ENCODE peak calls at places on chromosomes 11 and 22, in six cellular contexts. R is heart right ventricle, W is aorta, M is IMR-90, Q is hepatocyte, L is K562. T is an unnamed sample. For H3K4me1, the result is how much of the 10 kb centered on the place peaks cover.

GRCh38 chr11:118277312-118277711 is 13.2 kb upstream of the MPZL2 start:
- DNase-seq in R (no peak), Q (no peak), M (peak), W (no peak), L (no peak), T (peak)

GRCh38 chr22:35674335-35674734 is 26.1 kb downstream of the APOL6 start:
- DNase-seq in L (no peak), R (no peak), W (no peak), M (no peak), Q (no peak), T (no peak)

GRCh38 chr11:71282581-71283351 is 30.4 kb upstream of the SHANK2 start:
- DNase-seq in R (no peak), W (no peak), Q (no peak), M (no peak), L (no peak), T (no peak)

GRCh38 chr11:70849031-70849430 is 403.3 kb downstream of the SHANK2 start:
- DNase-seq in M (no peak), Q (no peak), R (no peak), W (no peak), L (no peak), T (no peak)

GRCh38 chr11:20099527-20099926 is 60.7 kb downstream of the DBX1 start:
- DNase-seq in M (no peak), W (no peak), L (no peak), Q (no peak), R (no peak), T (no peak)

GRCh38 chr11:65429069-65429681 is 6.6 kb downstream of the NEAT1 start:
- DNase-seq in M (peak), Q (peak), L (no peak), W (no peak), R (no peak), T (no peak)

GRCh38 chr11:3962406-3962840 is 107.0 kb downstream of the STIM1 start:
- DNase-seq in R (no peak), Q (no peak), L (no peak), M (peak), W (no peak), T (no peak)

GRCh38 chr11:44530413-44531115 is 34.9 kb upstream of the CD82 start:
- DNase-seq in R (no peak), M (peak), W (no peak), Q (no peak), L (peak), T (peak)

GRCh38 chr11:126407101-126407521 is 51.6 kb downstream of the ST3GAL4 start:
- DNase-seq in W (peak), M (no peak), Q (no peak), R (no peak), L (no peak), T (no peak)

GRCh38 chr11:119284344-119285157 is 32.4 kb downstream of the MCAM start:
- DNase-seq in L (no peak), R (no peak), M (peak), Q (peak), W (no peak), T (peak)

GRCh38 chr11:106424111-106424510 is 346.6 kb downstream of the AASDHPPT start:
- DNase-seq in W (no peak), L (no peak), M (peak), R (no peak), Q (peak), T (no peak)

GRCh38 chr11:102135256-102135655 is 25.0 kb downstream of the YAP1 start:
- DNase-seq in L (no peak), M (no peak), R (no peak), W (no peak), Q (no peak), T (no peak)

GRCh38 chr11:115606223-115607220 is 102.3 kb upstream of the CADM1 start:
- DNase-seq in R (peak), Q (peak), L (no peak), M (peak), W (no peak), T (peak)

GRCh38 chr11:120316880-120317688 is 8.0 kb upstream of the TLCD5 start:
- DNase-seq in Q (peak), M (peak), R (peak), W (no peak), L (no peak), T (peak)

GRCh38 chr22:24432059-24432853 is 4.9 kb downstream of the ADORA2A start:
- DNase-seq in Q (peak), M (peak), W (peak), R (peak), L (peak), T (peak)

GRCh38 chr11:48095779-48096470 is 115.6 kb downstream of the PTPRJ start:
- DNase-seq in Q (no peak), R (no peak), L (no peak), W (no peak), M (no peak), T (no peak)

GRCh38 chr11:63907063-63907462 is 9.9 kb downstream of the RCOR2 start:
- DNase-seq in R (no peak), Q (no peak), L (no peak), W (no peak), M (no peak), T (no peak)

GRCh38 chr11:90218606-90219005 is 4.2 kb downstream of the CHORDC1 start:
- DNase-seq in R (peak), Q (no peak), W (no peak), M (no peak), L (no peak), T (no peak)

GRCh38 chr11:70508231-70508480 is 109.8 kb downstream of the CTTN start:
- DNase-seq in W (no peak), M (no peak), Q (no peak), R (no peak), L (no peak), T (no peak)

GRCh38 chr11:69166186-69167115 is 10.7 kb downstream of the SMIM38 start:
- DNase-seq in M (peak), L (peak), R (peak), Q (peak), W (peak), T (peak)

GRCh38 chr11:36744375-36745168 is 146.5 kb upstream of the RAG2 start:
- DNase-seq in W (peak), M (peak), R (peak), Q (peak), L (peak), T (peak)

GRCh38 chr11:23124249-23124648 is 264.0 kb upstream of the CCDC179 start:
- DNase-seq in R (no peak), Q (no peak), M (peak), W (no peak), L (no peak), T (no peak)

GRCh38 chr11:130181295-130182272 is 22.0 kb downstream of the ST14 start:
- DNase-seq in M (peak), R (peak), Q (peak), L (no peak), W (no peak), T (peak)

GRCh38 chr22:48278620-48279464 is 1516.4 kb downstream of the TBC1D22A start:
- DNase-seq in W (no peak), R (no peak), Q (no peak), L (no peak), M (no peak), T (no peak)

GRCh38 chr11:80297808-80298460 is 857.1 kb upstream of the TENM4 start:
- DNase-seq in L (no peak), Q (no peak), R (no peak), W (no peak), M (peak), T (no peak)

GRCh38 chr11:61353109-61354067 is 8.3 kb downstream of the CYB561A3 start:
- DNase-seq in M (no peak), Q (no peak), L (no peak), R (no peak), W (peak), T (no peak)

GRCh38 chr11:87352759-87353707 is 315.3 kb downstream of the TMEM135 start:
- DNase-seq in Q (peak), M (peak), W (peak), R (peak), L (peak), T (peak)

GRCh38 chr11:115716577-115717214 is 212.5 kb upstream of the CADM1 start:
- DNase-seq in R (peak), L (no peak), W (no peak), M (no peak), Q (no peak), T (no peak)

GRCh38 chr11:35207471-35208403 is 68.8 kb downstream of the CD44 start:
- DNase-seq in L (no peak), W (no peak), M (peak), Q (no peak), R (no peak), T (no peak)

GRCh38 chr11:93490996-93491618 is 52.1 kb downstream of the SMCO4 start:
- DNase-seq in M (no peak), W (no peak), Q (no peak), R (no peak), L (no peak), T (no peak)

GRCh38 chr22:27853404-27853803 is 51.8 kb upstream of the MN1 start:
- DNase-seq in M (peak), Q (no peak), R (no peak), W (no peak), L (no peak), T (no peak)

GRCh38 chr11:7583248-7583647 is 69.4 kb downstream of the PPFIBP2 start:
- DNase-seq in W (no peak), M (no peak), Q (no peak), R (no peak), L (no peak), T (no peak)

GRCh38 chr11:130246719-130247118 is 68.0 kb downstream of the ZBTB44 start:
- DNase-seq in Q (no peak), R (no peak), L (no peak), W (no peak), M (peak), T (no peak)

GRCh38 chr11:2779981-2780849 is 80.4 kb upstream of the KCNQ1OT1 start:
- DNase-seq in Q (peak), W (peak), R (peak), L (peak), M (no peak), T (peak)

GRCh38 chr11:2778630-2779498 is 79.1 kb upstream of the KCNQ1OT1 start:
- DNase-seq in L (peak), W (peak), Q (peak), M (peak), R (peak), T (peak)

GRCh38 chr11:2780850-2781412 is 81.1 kb upstream of the KCNQ1OT1 start:
- DNase-seq in W (peak), M (no peak), L (no peak), Q (no peak), R (peak), T (no peak)

GRCh38 chr11:2777871-2778629 is 78.3 kb upstream of the KCNQ1OT1 start:
- DNase-seq in M (no peak), R (peak), Q (no peak), L (peak), W (peak), T (peak)

DNA sequence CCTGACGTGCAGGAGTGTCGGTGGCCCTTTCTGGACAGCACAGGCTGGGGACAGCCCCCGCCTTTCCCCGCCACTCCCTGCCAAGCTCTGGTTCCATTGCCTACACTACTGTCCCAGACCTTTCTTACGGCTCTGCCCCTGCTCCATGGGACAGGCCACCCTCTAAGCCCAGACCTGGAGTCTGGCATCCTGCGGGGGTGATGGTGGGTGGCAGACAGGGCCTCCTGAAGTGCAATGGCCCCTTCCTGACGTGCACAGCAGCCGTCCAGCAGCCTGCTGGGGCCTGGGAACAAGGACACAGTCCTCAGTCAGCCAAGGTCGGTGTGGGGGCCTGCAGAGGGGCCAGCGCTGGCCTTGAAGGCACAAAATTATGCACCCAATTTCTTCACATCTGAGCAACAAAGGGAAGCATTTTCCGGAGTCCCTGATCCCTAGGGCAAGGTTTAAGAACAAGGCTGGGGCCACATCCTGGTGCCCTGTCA is 79.7 kb upstream of the KCNQ1OT1 start:
- DNase-seq in L (peak), W (peak), Q (no peak), R (peak), M (no peak), T (no peak)
- H3K27ac ChIP-seq in L (peak), W (no peak), Q (peak), R (peak), M (no peak), T (peak)

DNA sequence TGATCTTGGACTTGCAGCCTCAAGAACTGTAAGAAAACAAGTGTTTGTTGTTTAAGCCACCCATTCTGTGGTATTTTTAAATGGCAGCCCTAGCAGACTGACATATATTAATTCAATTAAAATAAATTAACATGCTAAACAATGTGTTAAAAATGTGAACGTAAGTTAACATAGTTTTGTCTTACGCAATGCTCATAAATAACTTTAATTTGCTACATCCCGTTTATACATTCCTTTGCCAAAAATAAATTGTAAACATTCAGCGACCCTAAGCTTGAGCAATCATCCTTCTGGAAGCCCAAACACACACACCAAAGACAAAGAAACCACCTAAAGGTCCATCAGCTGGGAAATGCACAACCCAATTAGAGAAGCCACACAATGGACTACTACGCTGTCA is 70.4 kb downstream of the CELSR1 start:
- DNase-seq in W (no peak), Q (no peak), M (no peak), R (no peak), L (no peak), T (no peak)
- H3K4me1 ChIP-seq in W (under half), Q (under half), M (under half), R (under half), L (under half), T (under half)

DNA sequence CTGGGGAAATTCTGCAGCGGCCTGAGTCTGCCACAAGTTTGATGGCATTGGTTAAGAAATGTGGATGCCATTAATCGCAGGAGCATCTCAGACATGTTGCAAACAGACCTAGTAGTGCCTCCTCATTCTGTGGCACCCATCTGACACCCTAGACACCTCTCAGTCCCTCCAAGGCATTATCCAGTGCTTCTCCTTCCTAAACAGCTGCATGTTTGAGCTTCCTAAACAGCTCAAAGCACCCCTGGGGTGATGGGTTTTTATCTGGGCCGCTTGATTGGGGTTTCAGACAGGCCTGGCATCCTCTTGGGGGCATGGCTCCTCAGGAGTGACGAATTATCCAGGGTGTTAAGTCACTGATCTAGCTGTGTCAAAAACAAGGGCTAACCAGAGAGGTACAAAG is 1.8 kb upstream of the EMID1 start:
- DNase-seq in W (no peak), Q (no peak), L (no peak), R (no peak), M (no peak), T (no peak)
- H3K4me3 ChIP-seq in W (no peak), Q (no peak), L (no peak), R (no peak), M (no peak), T (no peak)

GRCh38 chr11:133402551-133402950 is 129.8 kb downstream of the OPCML start:
- DNase-seq in R (no peak), L (no peak), M (no peak), Q (no peak), W (no peak), T (no peak)

GRCh38 chr11:133403900-133404299 is 128.4 kb downstream of the OPCML start:
- DNase-seq in L (peak), R (no peak), W (no peak), M (no peak), Q (no peak), T (no peak)

GRCh38 chr11:133399855-133400625 is 132.3 kb downstream of the OPCML start:
- DNase-seq in M (no peak), R (no peak), L (no peak), Q (no peak), W (no peak), T (no peak)

GRCh38 chr11:133399294-133399693 is 133.0 kb downstream of the OPCML start:
- DNase-seq in Q (no peak), R (no peak), M (no peak), W (no peak), L (no peak), T (no peak)
- H3K27ac ChIP-seq in Q (no peak), R (no peak), M (no peak), W (no peak), L (no peak), T (no peak)

GRCh38 chr11:16942342-16942741 is 71.9 kb downstream of the PLEKHA7 start:
- DNase-seq in L (no peak), M (no peak), Q (no peak), W (no peak), R (no peak), T (no peak)
- H3K4me1 ChIP-seq in L (under half), M (under half), Q (under half), W (under half), R (under half), T (under half)

T was measured in cardiac muscle cell.